ENCODE peak calls at places on chromosome 9, in five cellular contexts. D, G, B, R and Q are unnamed samples.
A peak's percentile ranks its signal among the peaks of the same experiment; 100 is the strongest.

GRCh38 chr9:35044071-35044470 is 28.4 kb downstream of the VCP start:
- DNase-seq in D (no peak), G (no peak), B (no peak), R (no peak), Q (no peak)

GRCh38 chr9:36396985-36397384 is 3.1 kb downstream of the RNF38 start:
- DNase-seq in D (no peak), G (no peak), B (no peak), R (no peak), Q (no peak)

GRCh38 chr9:136847827-136848392 is 1.3 kb upstream of the PHPT1 start:
- DNase-seq in D (peak; percentile 64), G (peak; percentile 78), B (peak; percentile 90), R (peak; percentile 75), Q (peak; percentile 84)

GRCh38 chr9:73149371-73150067 is 2.1 kb upstream of the ANXA1 start:
- DNase-seq in D (peak; percentile 63), G (peak; percentile 79), B (no peak), R (no peak), Q (peak; percentile 81)

GRCh38 chr9:75889577-75889976 is 896 bp upstream of the PCSK5 start:
- DNase-seq in D (no peak), G (no peak), B (peak; percentile 30), R (no peak), Q (no peak)

GRCh38 chr9:34589656-34590375 is at the start of gene CNTFR:
- DNase-seq in D (no peak), G (no peak), B (peak; percentile 54), R (no peak), Q (no peak)

GRCh38 chr9:35481347-35481975 is 8.4 kb upstream of the RUSC2 start:
- DNase-seq in D (no peak), G (peak; percentile 74), B (peak; percentile 54), R (no peak), Q (peak; percentile 36)

GRCh38 chr9:103798620-103799019 is 295.5 kb upstream of the SMC2 start:
- DNase-seq in D (peak; percentile 83), G (peak; percentile 43), B (no peak), R (no peak), Q (no peak)

GRCh38 chr9:8365466-8366160 is 566.0 kb upstream of the DMAC1 start:
- DNase-seq in D (no peak), G (no peak), B (no peak), R (no peak), Q (no peak)

GRCh38 chr9:132418743-132419363 is 8.8 kb downstream of the CFAP77 start:
- DNase-seq in D (no peak), G (no peak), B (no peak), R (no peak), Q (no peak)

GRCh38 chr9:120480707-120481106 is 99.3 kb downstream of the CDK5RAP2 start:
- DNase-seq in D (no peak), G (no peak), B (no peak), R (no peak), Q (no peak)

GRCh38 chr9:89538874-89539273 is 41.0 kb upstream of the SEMA4D start:
- DNase-seq in D (no peak), G (no peak), B (no peak), R (peak; percentile 47), Q (no peak)

GRCh38 chr9:123375725-123376132 is 19.7 kb downstream of the CRB2 start:
- DNase-seq in D (no peak), G (peak; percentile 25), B (no peak), R (no peak), Q (no peak)

GRCh38 chr9:91483189-91483691 is 59.6 kb upstream of the NFIL3 start:
- DNase-seq in D (no peak), G (no peak), B (no peak), R (no peak), Q (no peak)

GRCh38 chr9:78713746-78714405 is 417.0 kb downstream of the PSAT1 start:
- DNase-seq in D (no peak), G (no peak), B (no peak), R (no peak), Q (peak; percentile 74)

GRCh38 chr9:109403116-109403515 is 82.3 kb upstream of the EPB41L4B start:
- DNase-seq in D (no peak), G (no peak), B (no peak), R (no peak), Q (peak; percentile 78)

GRCh38 chr9:101435601-101436079 is at the start of gene ALDOB:
- DNase-seq in D (no peak), G (no peak), B (no peak), R (no peak), Q (no peak)

GRCh38 chr9:101434990-101435389 is 584 bp downstream of the ALDOB start:
- DNase-seq in D (no peak), G (no peak), B (no peak), R (no peak), Q (no peak)

GRCh38 chr9:101438523-101438922 is 2.9 kb upstream of the ALDOB start:
- DNase-seq in D (no peak), G (no peak), B (no peak), R (no peak), Q (no peak)

GRCh38 chr9:101440714-101441230 is 5.2 kb upstream of the ALDOB start:
- DNase-seq in D (no peak), G (no peak), B (no peak), R (no peak), Q (no peak)

DNA sequence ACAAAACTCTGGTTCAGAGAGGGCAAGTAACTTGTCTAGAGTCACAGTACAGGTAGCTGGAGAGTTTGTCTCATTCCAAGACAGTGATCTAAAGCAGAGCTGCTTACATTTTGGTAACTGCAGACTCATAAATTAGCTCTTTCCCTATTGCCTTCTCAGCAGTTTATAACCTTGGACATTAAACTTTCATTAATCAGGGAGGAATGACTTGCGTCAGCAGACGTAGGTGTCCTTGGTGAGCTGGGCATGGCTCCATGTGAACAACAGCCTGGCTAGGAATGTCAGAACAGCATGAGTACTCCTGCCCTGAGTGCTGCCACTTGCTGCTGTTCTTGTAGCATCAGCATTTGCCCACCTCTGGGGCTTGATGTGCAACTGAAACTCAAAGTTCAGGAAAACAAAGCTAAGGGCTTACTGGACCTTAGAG is 2.2 kb upstream of the ALDOB start:
- DNase-seq in D (no peak), G (no peak), B (no peak), R (no peak), Q (no peak)
- H3K4me3 ChIP-seq in D (no peak overlapping the region), G (no peak overlapping the region), B (no peak overlapping the region), R (no peak overlapping the region), Q (no peak overlapping the region)

DNA sequence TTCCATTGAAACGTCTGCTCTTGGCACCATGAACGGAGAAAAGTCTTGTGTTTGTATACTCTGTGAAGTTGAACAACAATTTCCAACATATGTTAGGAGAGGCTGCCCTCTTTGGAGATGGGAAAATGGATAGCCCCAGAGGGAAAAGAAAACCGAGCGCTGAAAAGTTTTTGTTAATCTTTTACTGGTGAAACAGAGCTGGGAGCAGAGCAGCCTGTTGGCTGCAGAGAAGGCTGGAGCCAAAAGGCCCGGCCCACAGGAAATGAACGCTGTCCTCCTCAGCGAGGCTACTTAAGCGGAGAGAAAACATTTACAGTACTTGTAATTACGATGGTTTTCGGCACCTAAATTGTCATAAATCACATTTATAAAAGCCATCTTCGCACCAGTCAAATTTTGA is 129.8 kb upstream of the CNTLN start:
- DNase-seq in D (peak; percentile 69), G (peak; percentile 34), B (peak; percentile 57), R (no peak), Q (peak; percentile 40)
- H3K4me3 ChIP-seq in D (peak overlapping the region; percentile 23), G (peak overlapping the region; percentile 5), B (no peak overlapping the region), R (no peak overlapping the region), Q (no peak overlapping the region)

GRCh38 chr9:107487521-107488399 is 1.8 kb downstream of the KLF4 start:
- DNase-seq in D (no peak), G (peak; percentile 79), B (peak; percentile 54), R (no peak), Q (no peak)
- H3K4me3 ChIP-seq in D (peak overlapping the region; percentile 65), G (peak overlapping the region; percentile 89), B (peak overlapping the region; percentile 79), R (no peak overlapping the region), Q (peak overlapping the region; percentile 58)

DNA sequence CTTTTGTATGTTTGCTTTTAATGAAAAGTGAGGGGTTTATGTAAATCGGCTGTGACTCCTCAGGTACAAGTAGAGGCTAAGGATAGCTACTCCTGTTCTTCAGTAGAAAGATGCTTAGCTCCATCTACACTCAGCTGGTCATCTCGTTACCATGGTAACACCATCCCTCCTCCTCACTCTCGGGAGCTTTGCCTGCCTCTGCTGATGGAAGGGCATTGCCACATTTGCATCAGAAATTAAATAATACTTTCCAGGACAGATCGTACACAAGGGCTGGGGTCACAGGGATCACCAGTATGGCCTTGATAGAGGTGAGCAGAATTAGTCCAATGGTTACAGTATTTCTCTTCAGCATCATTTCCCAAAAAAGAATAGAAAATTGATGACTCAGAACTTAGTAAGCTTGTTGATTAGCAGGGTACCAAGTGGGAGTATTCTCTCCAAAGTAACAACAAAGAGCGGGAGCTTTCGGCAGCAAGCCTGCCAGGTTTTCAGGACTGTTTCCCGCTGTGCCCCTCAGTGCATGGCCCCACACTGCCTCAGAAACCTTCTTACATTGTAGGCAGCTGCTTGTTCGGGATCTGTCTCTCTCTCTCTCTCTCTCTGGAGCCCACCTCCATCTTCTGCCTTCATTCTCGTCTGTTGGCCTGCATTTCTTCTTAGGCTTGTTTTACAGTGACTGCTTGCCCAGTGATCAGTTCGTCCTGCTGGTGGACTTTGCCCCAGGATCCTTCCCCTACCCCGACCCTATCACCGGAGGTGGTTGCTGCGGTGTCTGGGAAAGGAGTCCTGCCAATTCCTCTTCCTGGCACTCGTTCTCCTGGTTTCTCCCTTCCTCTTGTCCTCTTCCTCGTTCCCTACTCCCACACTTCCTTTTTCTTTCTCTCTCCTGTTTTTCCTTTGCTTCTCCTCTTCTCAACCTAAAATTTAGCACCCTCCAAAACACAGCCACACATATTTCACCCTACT is 51.9 kb upstream of the SNAPC3 start:
- DNase-seq in D (no peak), G (no peak), B (no peak), R (no peak), Q (peak; percentile 2)
- H3K4me3 ChIP-seq in D (no peak overlapping the region), G (no peak overlapping the region), B (no peak overlapping the region), R (no peak overlapping the region), Q (no peak overlapping the region)

GRCh38 chr9:133991211-133991921 is 758 bp downstream of the VAV2 start:
- DNase-seq in D (no peak), G (no peak), B (no peak), R (no peak), Q (no peak)
- H3K4me3 ChIP-seq in D (peak overlapping the region; percentile 78), G (peak overlapping the region; percentile 92), B (peak overlapping the region; percentile 56), R (no peak overlapping the region), Q (peak overlapping the region; percentile 99)